ENCODE peak calls at places on chromosomes 1 and 21, in ten cellular contexts. J, N, I, D, K, E, F, X, W and A are unnamed samples.

GRCh38 chr1:25780318-25781129 is 19.5 kb upstream of the SELENON start:
- DNase-seq in J (no peak), N (no peak), I (peak), D (no peak), K (peak), E (peak), F (no peak), X (no peak), W (no peak), A (no peak)

GRCh38 chr1:225523214-225523613 is 95.4 kb upstream of the LBR start:
- DNase-seq in J (no peak), N (no peak), I (no peak), D (no peak), K (no peak), E (no peak), F (no peak), X (no peak), W (no peak), A (no peak)

GRCh38 chr1:11682287-11682771 is 1.4 kb upstream of the MAD2L2 start:
- DNase-seq in J (no peak), N (no peak), I (no peak), D (no peak), K (no peak), E (peak), F (no peak), X (no peak), W (no peak), A (no peak)

GRCh38 chr1:229102741-229103480 is 168.0 kb upstream of the RAB4A start:
- DNase-seq in J (no peak), N (peak), I (no peak), D (no peak), K (no peak), E (peak), F (no peak), X (no peak), W (no peak), A (no peak)

GRCh38 chr1:183025782-183026774 is 2.9 kb downstream of the LAMC1 start:
- DNase-seq in J (no peak), N (no peak), I (peak), D (no peak), K (no peak), E (no peak), F (no peak), X (peak), W (no peak), A (no peak)

GRCh38 chr1:26164036-26164927 is 4.5 kb downstream of the C1orf232 start:
- DNase-seq in J (peak), N (peak), I (peak), D (peak), K (peak), E (peak), F (peak), X (peak), W (peak), A (peak)

GRCh38 chr21:36059823-36060158 is 535 bp downstream of the SETD4 start:
- DNase-seq in J (peak), N (no peak), I (no peak), D (no peak), K (peak), E (no peak), F (peak), X (no peak), W (peak), A (peak)

GRCh38 chr1:22689505-22689904 is 21.1 kb upstream of the EPHB2 start:
- DNase-seq in J (no peak), N (no peak), I (peak), D (no peak), K (no peak), E (no peak), F (no peak), X (no peak), W (no peak), A (no peak)

GRCh38 chr1:48870596-48870995 is 93.9 kb upstream of the BEND5 start:
- DNase-seq in J (no peak), N (no peak), I (peak), D (peak), K (peak), E (peak), F (no peak), X (no peak), W (no peak), A (no peak)

GRCh38 chr1:234605983-234606730 is 3.8 kb downstream of the IRF2BP2 start:
- DNase-seq in J (peak), N (no peak), I (peak), D (peak), K (no peak), E (no peak), F (no peak), X (no peak), W (no peak), A (no peak)

GRCh38 chr1:61208815-61209214 is 126.5 kb downstream of the NFIA start:
- DNase-seq in J (no peak), N (no peak), I (no peak), D (no peak), K (no peak), E (no peak), F (no peak), X (no peak), W (no peak), A (no peak)

GRCh38 chr1:18927654-18928272 is 25.4 kb upstream of the ALDH4A1 start:
- DNase-seq in J (no peak), N (no peak), I (peak), D (peak), K (no peak), E (no peak), F (no peak), X (peak), W (no peak), A (no peak)

GRCh38 chr1:211492511-211493132 is 660 bp upstream of the RD3 start:
- DNase-seq in J (no peak), N (no peak), I (no peak), D (no peak), K (no peak), E (no peak), F (no peak), X (no peak), W (no peak), A (no peak)

GRCh38 chr1:69791311-69791710 is 223.6 kb downstream of the LRRC7 start:
- DNase-seq in J (no peak), N (no peak), I (no peak), D (no peak), K (no peak), E (no peak), F (no peak), X (no peak), W (no peak), A (no peak)

GRCh38 chr1:25804244-25804963 is 4.4 kb downstream of the SELENON start:
- DNase-seq in J (no peak), N (no peak), I (peak), D (no peak), K (no peak), E (no peak), F (no peak), X (peak), W (no peak), A (no peak)

DNA sequence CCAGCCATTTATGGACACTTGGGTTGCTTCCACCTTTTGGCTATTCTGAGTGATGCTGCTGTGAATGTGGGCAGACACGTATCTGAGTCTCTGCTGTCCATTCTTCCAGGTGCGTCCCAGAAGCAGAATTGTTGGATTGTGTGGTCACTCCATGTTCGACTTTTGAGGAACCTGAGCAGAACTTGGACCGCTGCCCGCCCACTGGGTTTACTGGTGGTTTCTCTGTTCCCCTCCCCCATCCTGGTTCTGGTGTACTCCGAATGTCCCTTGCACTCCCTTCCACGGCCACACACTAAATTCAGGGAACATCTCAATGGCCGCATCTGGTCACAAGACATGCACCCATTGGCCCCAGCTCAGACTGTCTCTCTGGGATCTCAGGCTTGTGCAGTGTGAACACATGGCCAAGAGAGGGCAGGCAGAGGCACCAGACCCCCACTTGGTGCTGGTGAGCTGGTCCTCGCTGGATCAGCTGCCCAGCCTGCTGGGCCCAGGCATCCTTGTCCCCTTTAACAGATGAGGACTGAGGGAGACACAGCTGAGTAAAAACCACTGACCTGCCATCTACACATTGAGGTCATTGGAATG is 565.1 kb downstream of the NPHP4 start:
- DNase-seq in J (no peak), N (no peak), I (no peak), D (no peak), K (no peak), E (no peak), F (no peak), X (no peak), W (no peak), A (no peak)
- TF ChIP-seq CTCF in J (no peak), N (no peak), I (no peak), D (no peak), K (no peak), E (no peak), F (no peak), X (no peak), W (no peak), A (no peak)

GRCh38 chr21:30194701-30195299 is 21.1 kb downstream of the CLDN8 start:
- DNase-seq in J (no peak), N (no peak), I (peak), D (peak), K (peak), E (peak), F (no peak), X (no peak), W (peak), A (no peak)
- TF ChIP-seq CTCF in J (no peak), N (peak), I (peak), D (peak), K (peak), E (peak), F (peak), X (no peak), W (peak), A (peak)

GRCh38 chr1:164588388-164589341 is 29.7 kb downstream of the PBX1 start:
- DNase-seq in J (peak), N (peak), I (no peak), D (no peak), K (peak), E (peak), F (peak), X (no peak), W (peak), A (no peak)
- TF ChIP-seq CTCF in J (no peak), N (no peak), I (no peak), D (no peak), K (no peak), E (no peak), F (no peak), X (no peak), W (no peak), A (no peak)

GRCh38 chr1:204307334-204307883 is 52.3 kb downstream of the PLEKHA6 start:
- DNase-seq in J (no peak), N (peak), I (peak), D (no peak), K (peak), E (peak), F (no peak), X (no peak), W (peak), A (no peak)
- TF ChIP-seq CTCF in J (peak), N (no peak), I (no peak), D (no peak), K (no peak), E (peak), F (no peak), X (no peak), W (no peak), A (no peak)